ENCODE peak calls at places on chromosomes 6 and 20, in five cellular contexts. U, S, W, J and A are unnamed samples.

GRCh38 chr6:2854394-2854982 is 12.8 kb upstream of the SERPINB1 start:
- DNase-seq in U (no peak), W (no peak), J (no peak), S (no peak), A (no peak)

GRCh38 chr6:140993515-140993914 is 1139.2 kb upstream of the GJE1 start:
- DNase-seq in W (no peak), J (no peak), U (no peak), S (no peak), A (no peak)

GRCh38 chr6:43496370-43497128 is 13.6 kb downstream of the LRRC73 start:
- DNase-seq in W (no peak), J (no peak), S (no peak), U (peak; percentile 54), A (no peak)

GRCh38 chr6:107576852-107577251 is 86.9 kb downstream of the SOBP start:
- DNase-seq in U (no peak), S (no peak), W (no peak), J (no peak), A (no peak)

GRCh38 chr20:19095762-19096161 is 116.7 kb upstream of the SLC24A3 start:
- DNase-seq in J (no peak), U (no peak), S (no peak), W (no peak), A (no peak)

GRCh38 chr20:24990810-24991252 is 1.7 kb downstream of the APMAP start:
- DNase-seq in W (no peak), S (no peak), U (no peak), J (no peak), A (no peak)

GRCh38 chr6:165986647-165987482 is 180.8 kb downstream of the TBXT start:
- DNase-seq in U (peak; percentile 50), J (peak; percentile 27), S (no peak), W (no peak), A (peak; percentile 46)

GRCh38 chr6:81561731-81562130 is 190.8 kb downstream of the TENT5A start:
- DNase-seq in J (no peak), W (no peak), S (no peak), U (no peak), A (no peak)

GRCh38 chr6:28408076-28408802 is 8.7 kb upstream of the ZSCAN12 start:
- DNase-seq in W (no peak), U (no peak), S (no peak), J (no peak), A (no peak)

GRCh38 chr6:158799051-158799792 is 19.9 kb downstream of the EZR start:
- DNase-seq in J (peak; percentile 29), U (no peak), W (no peak), S (no peak), A (no peak)

GRCh38 chr20:24870876-24871275 is 78.2 kb upstream of the CST7 start:
- DNase-seq in J (no peak), W (no peak), U (peak; percentile 65), S (no peak), A (no peak)

GRCh38 chr20:33076662-33077398 is 2.6 kb upstream of the BPIFB4 start:
- DNase-seq in S (no peak), U (no peak), J (no peak), W (no peak), A (no peak)

GRCh38 chr20:22207280-22207679 is 377.1 kb downstream of the FOXA2 start:
- DNase-seq in J (no peak), S (no peak), W (no peak), U (no peak), A (no peak)

GRCh38 chr20:46047821-46048220 is 18.8 kb downstream of the SLC12A5 start:
- DNase-seq in S (no peak), J (no peak), W (no peak), U (no peak), A (no peak)

GRCh38 chr20:45576995-45577394 is 2.1 kb downstream of the WFDC8 start:
- DNase-seq in U (no peak), S (no peak), W (no peak), J (no peak), A (no peak)

GRCh38 chr6:170175644-170176620 is 114.9 kb downstream of the DLL1 start:
- DNase-seq in W (no peak), U (no peak), S (no peak), J (no peak), A (no peak)

GRCh38 chr6:79640146-79641111 is 9.3 kb downstream of the SH3BGRL2 start:
- DNase-seq in W (no peak), U (no peak), S (no peak), J (peak; percentile 24), A (no peak)

GRCh38 chr20:5642155-5642981 is 107.8 kb upstream of the SHLD1 start:
- DNase-seq in W (no peak), U (no peak), J (peak; percentile 25), S (no peak), A (no peak)